ENCODE peak calls at places on chromosome 4, in nine cellular contexts. L is hippocampal formation; E is occipital lobe; O is activated CD4-positive, alpha-beta T cell treated with anti-CD3 and anti-CD28 coated beads, Interleukin-2, amount 50 U/mL, for 48 hours; N is HL-60; M is fibroblast of lung; P is PC-3; U is astrocyte of the spinal cord; C is NCI-H345. F is an unnamed sample.

GRCh38 chr4:3801931-3802550 is 35.9 kb downstream of the ADRA2C start:
- DNase-seq in C (peak), E (no peak), U (no peak), M (no peak), N (no peak), O (no peak), L (no peak), P (no peak), F (no peak)

GRCh38 chr4:173415885-173416658 is 17.2 kb upstream of the SCRG1 start:
- DNase-seq in U (no peak), L (no peak), C (no peak), M (no peak), N (peak), O (no peak), E (peak), P (no peak), F (peak)

GRCh38 chr4:160848901-160849735 is 1314.7 kb downstream of the FSTL5 start:
- DNase-seq in C (no peak), U (peak), O (no peak), M (peak), E (no peak), P (peak), N (no peak), L (no peak), F (no peak)

GRCh38 chr4:95410387-95411005 is 138.3 kb downstream of the UNC5C start:
- DNase-seq in E (peak), P (no peak), O (no peak), N (no peak), M (no peak), U (no peak), C (no peak), L (peak), F (peak)

GRCh38 chr4:472881-473574 is 25.9 kb downstream of the ZNF721 start:
- DNase-seq in N (no peak), P (no peak), E (no peak), L (no peak), M (peak), O (no peak), C (no peak), U (peak), F (no peak)

GRCh38 chr4:95601342-95601741 is 52.6 kb upstream of the UNC5C start:
- DNase-seq in N (no peak), M (no peak), O (no peak), P (no peak), C (no peak), L (no peak), E (no peak), U (no peak), F (no peak)

GRCh38 chr4:75144475-75144874 is 211.6 kb downstream of the PARM1 start:
- DNase-seq in C (no peak), L (no peak), N (no peak), O (no peak), M (no peak), E (no peak), U (no peak), P (no peak), F (no peak)

GRCh38 chr4:77074961-77075855 is 581 bp downstream of the CCNI start:
- DNase-seq in L (peak), E (no peak), N (peak), P (peak), O (peak), C (peak), U (peak), M (peak), F (peak)

GRCh38 chr4:2461246-2461960 is 7.5 kb upstream of the RNF4 start:
- DNase-seq in E (no peak), P (no peak), U (no peak), O (no peak), L (no peak), N (no peak), M (no peak), C (no peak), F (no peak)

GRCh38 chr4:94548571-94548970 is 96.8 kb downstream of the PDLIM5 start:
- DNase-seq in E (no peak), L (no peak), O (no peak), C (no peak), U (peak), M (peak), P (peak), N (no peak), F (no peak)

GRCh38 chr4:24727390-24727789 is 68.0 kb upstream of the SOD3 start:
- DNase-seq in C (no peak), N (no peak), L (no peak), O (no peak), U (no peak), P (no peak), E (no peak), M (no peak), F (no peak)

GRCh38 chr4:54065282-54066087 is 1.1 kb upstream of the CHIC2 start:
- DNase-seq in L (no peak), P (peak), O (no peak), N (no peak), E (no peak), C (no peak), U (no peak), M (peak), F (no peak)

GRCh38 chr4:124768596-124768995 is 56.1 kb upstream of the ANKRD50 start:
- DNase-seq in O (no peak), M (no peak), C (no peak), P (no peak), U (no peak), L (no peak), E (no peak), N (no peak), F (no peak)

F was measured in head of caudate nucleus.